ENCODE peak calls at places on chromosomes 13 and 19, in four cellular contexts. J is GM12878, A is HepG2, G is H1. N is an unnamed sample.

GRCh38 chr19:11578342-11579142 is 1.1 kb upstream of the ACP5 start:
- DNase-seq in J (no peak), A (peak), G (peak), N (peak)

GRCh38 chr19:54287456-54287855 is 6.5 kb upstream of the LILRB2 start:
- DNase-seq in J (no peak), A (no peak), G (no peak), N (no peak)

GRCh38 chr13:37148501-37148900 is 43.0 kb upstream of the CSNK1A1L start:
- DNase-seq in J (no peak), A (no peak), G (no peak), N (no peak)

GRCh38 chr13:50388481-50388880 is 373.2 kb downstream of the KCNRG start:
- DNase-seq in J (no peak), A (no peak), G (no peak), N (no peak)

GRCh38 chr19:14015454-14016035 is 9.4 kb upstream of the RFX1 start:
- DNase-seq in J (peak), A (peak), G (no peak), N (no peak)

GRCh38 chr13:55664178-55664577 is 1476.5 kb upstream of the PRR20A start:
- DNase-seq in J (no peak), A (no peak), G (no peak), N (no peak)

GRCh38 chr13:48222358-48223015 is 10.5 kb upstream of the ITM2B start:
- DNase-seq in J (no peak), A (no peak), G (no peak), N (no peak)

GRCh38 chr13:107964356-107964755 is 251.0 kb downstream of the LIG4 start:
- DNase-seq in J (no peak), A (no peak), G (no peak), N (no peak)

GRCh38 chr13:97005631-97006262 is 11.5 kb upstream of the OXGR1 start:
- DNase-seq in J (no peak), A (no peak), G (no peak), N (no peak)

GRCh38 chr19:45076851-45077730 is 813 bp upstream of the ZNF296 start:
- DNase-seq in J (no peak), A (no peak), G (peak), N (no peak)

GRCh38 chr13:103386341-103386740 is 320.1 kb upstream of the SLC10A2 start:
- DNase-seq in J (no peak), A (no peak), G (no peak), N (no peak)

GRCh38 chr13:33678084-33678483 is 139.9 kb upstream of the RFC3 start:
- DNase-seq in J (no peak), A (no peak), G (no peak), N (peak)

DNA sequence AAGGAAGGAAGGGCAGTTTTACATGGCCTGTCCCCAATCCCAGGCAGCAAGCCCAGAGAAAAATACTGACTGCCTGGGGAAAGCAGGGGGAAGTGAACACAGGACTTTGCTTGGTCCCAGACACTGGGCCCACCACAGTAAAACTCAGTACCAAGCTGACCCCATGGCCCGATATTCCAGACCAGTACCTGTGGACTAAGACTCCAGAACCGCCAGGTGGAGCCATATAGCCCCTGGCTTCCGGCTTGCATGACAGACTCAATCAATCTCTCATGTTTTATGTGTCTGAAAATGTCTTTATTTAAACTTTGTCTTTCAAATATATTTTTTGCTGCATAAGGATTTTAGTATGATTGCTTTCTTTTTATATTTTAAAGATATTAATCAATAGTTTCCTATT is 767.9 kb upstream of the SLITRK6 start:
- DNase-seq in J (no peak), A (peak), G (no peak), N (no peak)
- TF ChIP-seq CHD2 in J (no peak), A (no peak), G (no peak), N (no peak)

GRCh38 chr19:10567696-10568443 is 909 bp downstream of the CDKN2D start:
- DNase-seq in J (no peak), A (no peak), G (no peak), N (no peak)

GRCh38 chr19:10568826-10569651 is at the start of gene CDKN2D:
- DNase-seq in J (peak), A (peak), G (peak), N (peak)

GRCh38 chr19:10566408-10566657 is 523 bp upstream of the KRI1 start:
- DNase-seq in J (no peak), A (no peak), G (no peak), N (no peak)

GRCh38 chr19:10566658-10567410 is 1.0 kb upstream of the KRI1 start:
- DNase-seq in J (peak), A (no peak), G (no peak), N (peak)

GRCh38 chr19:10568444-10568825 is 344 bp downstream of the CDKN2D start:
- DNase-seq in J (no peak), A (no peak), G (peak), N (peak)
- TF ChIP-seq HDAC6 in J (no peak), A (no peak), G (no peak), N (no peak)

DNA sequence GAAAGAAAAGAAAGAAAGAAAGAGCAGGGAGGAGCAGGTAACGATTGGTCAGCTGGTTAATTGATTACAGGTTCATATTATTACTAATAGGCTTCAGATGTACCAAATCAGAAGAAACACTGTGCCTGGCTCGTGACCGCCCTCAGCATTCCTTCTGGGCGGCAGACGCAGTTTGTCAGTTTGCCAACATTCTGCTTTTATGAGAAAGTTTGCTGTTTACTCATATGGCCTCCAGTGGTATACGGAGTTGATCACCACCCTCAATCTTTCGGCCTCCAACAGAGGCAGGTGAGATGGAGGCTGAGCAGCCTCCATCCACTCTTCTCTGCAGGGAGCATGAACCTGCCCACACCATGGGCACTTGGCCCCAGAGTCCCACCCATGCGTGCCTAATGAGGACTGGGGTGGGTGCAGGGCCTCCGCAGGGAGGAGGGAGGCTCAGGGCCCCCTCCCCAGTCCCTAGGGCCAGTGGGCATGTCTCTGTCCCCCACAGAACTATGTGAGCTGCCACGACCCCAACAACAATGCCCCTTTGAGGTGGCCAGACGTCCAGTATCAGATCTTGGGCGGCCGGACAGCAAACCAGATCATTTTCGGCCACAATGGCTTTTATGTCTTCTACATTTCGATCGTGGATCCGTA is 8.8 kb downstream of the PRR22 start:
- DNase-seq in J (no peak), A (no peak), G (no peak), N (no peak)
- TF ChIP-seq CHD2 in J (no peak), A (no peak), G (no peak), N (no peak)

GRCh38 chr19:37991176-37991835 is 84.3 kb downstream of the SIPA1L3 start:
- DNase-seq in J (no peak), A (no peak), G (no peak), N (no peak)

GRCh38 chr19:37990362-37990761 is 83.4 kb downstream of the SIPA1L3 start:
- DNase-seq in J (no peak), A (no peak), G (peak), N (no peak)

GRCh38 chr19:37992761-37993160 is 85.8 kb downstream of the SIPA1L3 start:
- DNase-seq in J (no peak), A (no peak), G (no peak), N (no peak)

GRCh38 chr19:37989855-37990254 is 82.8 kb downstream of the SIPA1L3 start:
- DNase-seq in J (no peak), A (no peak), G (peak), N (no peak)

GRCh38 chr19:37991841-37992248 is 84.8 kb downstream of the SIPA1L3 start:
- DNase-seq in J (no peak), A (peak), G (no peak), N (no peak)
- TF ChIP-seq HDAC6 in J (no peak), A (no peak), G (no peak), N (no peak)

GRCh38 chr19:52397310-52398090 is at the start of gene ZNF528:
- DNase-seq in J (peak), A (peak), G (no peak), N (peak)

GRCh38 chr19:52398091-52398461 is 427 bp downstream of the ZNF528 start:
- DNase-seq in J (no peak), A (peak), G (no peak), N (peak)
- TF ChIP-seq CHD2 in J (no peak), A (no peak), G (no peak), N (no peak)

GRCh38 chr13:79282976-79283375 is 123.1 kb downstream of the RBM26 start:
- DNase-seq in J (no peak), A (peak), G (no peak), N (no peak)
- TF ChIP-seq HDAC6 in J (no peak), A (no peak), G (no peak), N (no peak)

GRCh38 chr19:17327654-17328516 is 6.8 kb downstream of the ANO8 start:
- DNase-seq in J (no peak), A (peak), G (peak), N (peak)
- TF ChIP-seq CHD2 in J (no peak), A (no peak), G (peak), N (no peak)

N was measured in K562.